ENCODE peak calls at places on chromosomes 7 and 10, in five cellular contexts. C, F, Q, A and N are unnamed samples.

GRCh38 chr10:45000138-45000763 is 472 bp upstream of the ZNF22 start:
- DNase-seq in A (no peak), F (no peak), Q (peak), C (no peak), N (no peak)

GRCh38 chr10:128047337-128047736 is 78.9 kb downstream of the MKI67 start:
- DNase-seq in C (peak), F (peak), Q (peak), A (peak), N (no peak)

GRCh38 chr10:1515121-1515779 is 222.1 kb downstream of the ADARB2 start:
- DNase-seq in C (no peak), F (no peak), A (no peak), Q (no peak), N (no peak)

GRCh38 chr7:1925973-1926907 is 256.2 kb downstream of the ELFN1 start:
- DNase-seq in C (no peak), F (no peak), Q (no peak), A (peak), N (no peak)

GRCh38 chr10:69385454-69386350 is 31.0 kb downstream of the TACR2 start:
- DNase-seq in Q (no peak), A (no peak), C (no peak), F (peak), N (no peak)

GRCh38 chr10:34792881-34793280 is 22.2 kb downstream of the PARD3 start:
- DNase-seq in A (no peak), Q (no peak), C (no peak), F (no peak), N (no peak)

GRCh38 chr10:89565180-89565579 is 29.8 kb upstream of the SLC16A12 start:
- DNase-seq in F (no peak), C (no peak), Q (no peak), A (no peak), N (no peak)

GRCh38 chr10:51269816-51270215 is 195.5 kb downstream of the PRKG1 start:
- DNase-seq in C (no peak), A (no peak), Q (peak), F (no peak), N (no peak)

GRCh38 chr10:68074404-68074774 is 694 bp downstream of the HERC4 start:
- DNase-seq in A (no peak), Q (no peak), F (no peak), C (no peak), N (no peak)

GRCh38 chr10:48608926-48609325 is 4.1 kb upstream of the ARHGAP22 start:
- DNase-seq in A (no peak), C (no peak), Q (no peak), F (no peak), N (no peak)

GRCh38 chr7:27071622-27072390 is 24.0 kb downstream of the HOXA1 start:
- DNase-seq in F (no peak), A (no peak), Q (no peak), C (no peak), N (no peak)

GRCh38 chr7:81154565-81154964 is 235.7 kb upstream of the SEMA3C start:
- DNase-seq in C (no peak), F (no peak), A (no peak), Q (no peak), N (no peak)

GRCh38 chr7:88771417-88771816 is 11.9 kb downstream of the ZNF804B start:
- DNase-seq in Q (no peak), C (no peak), A (no peak), F (no peak), N (no peak)

GRCh38 chr7:113159746-113160339 is 41.5 kb upstream of the SMIM30 start:
- DNase-seq in A (no peak), Q (peak), C (peak), F (peak), N (no peak)

GRCh38 chr10:11742009-11742778 is at the start of gene ECHDC3:
- DNase-seq in A (peak), C (peak), F (peak), Q (peak), N (peak)

GRCh38 chr7:24963218-24963617 is 16.8 kb downstream of the OSBPL3 start:
- DNase-seq in A (no peak), C (no peak), Q (peak), F (no peak), N (no peak)

GRCh38 chr10:83166344-83166743 is 973.0 kb upstream of the GHITM start:
- DNase-seq in Q (no peak), A (no peak), C (peak), F (peak), N (no peak)

GRCh38 chr7:2037805-2038635 is 194.7 kb downstream of the MAD1L1 start:
- DNase-seq in A (no peak), C (no peak), F (no peak), Q (peak), N (no peak)

GRCh38 chr10:57964371-57964770 is 303.3 kb downstream of the IPMK start:
- DNase-seq in Q (peak), A (no peak), C (no peak), F (peak), N (no peak)

GRCh38 chr10:59872892-59873463 is 33.4 kb downstream of the CCDC6 start:
- DNase-seq in A (no peak), C (no peak), Q (peak), F (peak), N (no peak)

GRCh38 chr10:43170491-43170890 is 32.2 kb downstream of the CSGALNACT2 start:
- DNase-seq in A (no peak), C (no peak), Q (no peak), F (no peak), N (no peak)

GRCh38 chr7:114647518-114647917 is 232.9 kb downstream of the FOXP2 start:
- DNase-seq in F (no peak), A (no peak), C (no peak), Q (no peak), N (no peak)

GRCh38 chr10:28381465-28381864 is 78.6 kb upstream of the MPP7 start:
- DNase-seq in F (no peak), A (no peak), Q (no peak), C (no peak), N (no peak)